ENCODE peak calls at places on chromosomes 5 and 9, in eight cellular contexts. I is right lobe of liver, Y is BJ, B is A549, U is thoracic aorta, M is choroid plexus epithelial cell, A is kidney epithelial cell, J is cardiac muscle cell. Q is an unnamed sample.
A peak's percentile ranks its signal among the peaks of the same experiment; 100 is the strongest.

GRCh38 chr5:97044057-97044456 is 98.4 kb downstream of the LIX1 start:
- DNase-seq in I (peak; percentile 28), Y (no peak), B (no peak), U (no peak), M (peak; percentile 41), A (no peak), J (peak; percentile 59), Q (no peak)

GRCh38 chr5:14343376-14343775 is 200.2 kb downstream of the TRIO start:
- DNase-seq in I (no peak), Y (no peak), B (no peak), U (no peak), M (no peak), A (no peak), J (no peak), Q (no peak)

GRCh38 chr5:143543358-143544255 is 140.1 kb upstream of the NR3C1 start:
- DNase-seq in I (no peak), Y (no peak), B (peak; percentile 27), U (no peak), M (peak; percentile 59), A (no peak), J (no peak), Q (no peak)

GRCh38 chr9:6239048-6239461 is 23.4 kb downstream of the IL33 start:
- DNase-seq in I (no peak), Y (no peak), B (no peak), U (no peak), M (peak; percentile 48), A (no peak), J (no peak), Q (no peak)

GRCh38 chr9:111483419-111483861 is 743 bp downstream of the ECPAS start:
- DNase-seq in I (no peak), Y (no peak), B (no peak), U (no peak), M (no peak), A (no peak), J (peak; percentile 73), Q (no peak)

GRCh38 chr9:76419782-76420380 is 25.7 kb upstream of the RFK start:
- DNase-seq in I (no peak), Y (no peak), B (peak; percentile 43), U (no peak), M (peak; percentile 44), A (no peak), J (peak; percentile 23), Q (no peak)

GRCh38 chr9:93967020-93967803 is 12.1 kb upstream of the BARX1 start:
- DNase-seq in I (no peak), Y (no peak), B (no peak), U (no peak), M (no peak), A (no peak), J (no peak), Q (no peak)

GRCh38 chr9:96130970-96131369 is 171.0 kb downstream of the HSD17B3 start:
- DNase-seq in I (no peak), Y (no peak), B (no peak), U (no peak), M (no peak), A (no peak), J (no peak), Q (no peak)

GRCh38 chr5:45060686-45061085 is 251.9 kb downstream of the MRPS30 start:
- DNase-seq in I (no peak), Y (no peak), B (no peak), U (no peak), M (no peak), A (no peak), J (no peak), Q (no peak)

GRCh38 chr5:157431544-157432200 is 28.3 kb upstream of the NIPAL4 start:
- DNase-seq in I (no peak), Y (peak; percentile 31), B (peak; percentile 35), U (no peak), M (peak; percentile 82), A (no peak), J (peak; percentile 40), Q (no peak)

GRCh38 chr5:135322271-135322670 is 76.8 kb downstream of the MACROH2A1 start:
- DNase-seq in I (no peak), Y (no peak), B (no peak), U (no peak), M (no peak), A (no peak), J (no peak), Q (no peak)

GRCh38 chr5:31993182-31993961 is 180.7 kb downstream of the GOLPH3 start:
- DNase-seq in I (no peak), Y (peak; percentile 60), B (no peak), U (no peak), M (peak; percentile 83), A (peak; percentile 45), J (no peak), Q (no peak)

GRCh38 chr9:9102295-9102694 is 1302.7 kb upstream of the DMAC1 start:
- DNase-seq in I (no peak), Y (no peak), B (no peak), U (no peak), M (no peak), A (no peak), J (no peak), Q (no peak)

GRCh38 chr5:64612349-64612961 is 77.8 kb upstream of the SHISAL2B start:
- DNase-seq in I (no peak), Y (no peak), B (peak; percentile 7), U (no peak), M (peak; percentile 85), A (peak; percentile 23), J (peak; percentile 75), Q (no peak)

GRCh38 chr5:152051499-152052454 is 127.1 kb upstream of the GLRA1 start:
- DNase-seq in I (no peak), Y (no peak), B (no peak), U (no peak), M (no peak), A (no peak), J (no peak), Q (no peak)
- TF ChIP-seq CTCF in I (no peak), Y (no peak), B (no peak), U (no peak), M (no peak), A (no peak), J (no peak), Q (no peak)

DNA sequence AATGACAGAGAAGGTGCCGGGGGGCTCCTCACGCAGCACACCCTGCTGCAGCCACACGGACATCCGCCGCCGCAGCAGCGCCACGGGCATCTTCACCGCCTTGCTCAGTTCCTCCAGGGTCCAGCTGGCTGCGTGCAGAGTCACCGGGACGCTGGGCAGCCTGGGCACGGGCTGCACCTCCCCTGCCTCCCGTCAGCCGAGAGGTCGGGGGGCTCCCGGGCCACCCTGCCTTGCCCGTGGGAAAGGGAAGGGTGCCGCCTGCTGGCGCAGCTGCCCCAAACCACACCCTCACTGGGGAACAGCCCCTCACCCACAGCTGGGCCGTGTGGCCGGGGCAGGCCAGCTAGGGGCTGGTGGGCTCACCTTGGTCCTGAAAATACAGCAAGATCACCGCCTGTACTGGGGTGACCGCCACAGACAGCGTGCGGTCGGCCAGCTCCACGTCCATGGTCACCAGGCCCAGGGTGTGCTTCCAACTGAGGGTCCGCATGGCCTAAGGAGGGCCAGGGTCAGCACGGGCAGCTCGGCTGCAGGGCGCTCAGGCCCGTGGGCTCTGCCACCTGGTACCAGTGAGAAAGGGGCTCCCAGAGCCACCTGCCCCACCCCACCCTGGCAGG is 3.6 kb upstream of the TMEM210 start:
- DNase-seq in I (no peak), Y (no peak), B (no peak), U (no peak), M (no peak), A (no peak), J (no peak), Q (no peak)
- TF ChIP-seq CTCF in I (no peak), Y (no peak), B (no peak), U (no peak), M (peak; percentile 39), A (peak; percentile 37), J (peak; percentile 4), Q (peak; percentile 7)

GRCh38 chr5:10892135-10892910 is 131.3 kb upstream of the DAP start:
- DNase-seq in I (no peak), Y (peak; percentile 38), B (no peak), U (no peak), M (no peak), A (no peak), J (no peak), Q (no peak)
- TF ChIP-seq CTCF in I (no peak), Y (no peak), B (no peak), U (no peak), M (no peak), A (no peak), J (no peak), Q (no peak)

DNA sequence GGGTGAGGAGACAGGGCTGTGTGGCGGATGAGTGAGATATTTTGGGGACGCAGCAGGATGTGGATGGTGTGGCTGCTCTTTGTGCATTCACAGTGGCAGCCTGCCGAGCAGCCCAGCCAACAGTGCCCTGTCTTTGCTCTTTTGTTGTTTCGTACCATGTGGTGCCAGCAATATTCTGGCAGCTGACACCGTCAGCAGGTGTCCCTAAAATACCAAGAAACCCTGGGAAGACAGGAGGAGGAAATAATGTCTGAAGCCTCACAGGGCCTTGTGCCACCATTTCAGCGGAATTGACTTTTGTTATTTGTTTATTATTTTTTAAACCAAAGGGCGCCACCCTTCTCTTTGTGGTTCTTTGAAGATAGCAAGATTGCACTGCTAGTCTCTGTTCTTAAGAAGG is 141.4 kb downstream of the CCDC192 start:
- DNase-seq in I (no peak), Y (no peak), B (no peak), U (no peak), M (peak; percentile 41), A (no peak), J (no peak), Q (no peak)
- TF ChIP-seq CTCF in I (no peak), Y (no peak), B (no peak), U (no peak), M (no peak), A (no peak), J (no peak), Q (no peak)

DNA sequence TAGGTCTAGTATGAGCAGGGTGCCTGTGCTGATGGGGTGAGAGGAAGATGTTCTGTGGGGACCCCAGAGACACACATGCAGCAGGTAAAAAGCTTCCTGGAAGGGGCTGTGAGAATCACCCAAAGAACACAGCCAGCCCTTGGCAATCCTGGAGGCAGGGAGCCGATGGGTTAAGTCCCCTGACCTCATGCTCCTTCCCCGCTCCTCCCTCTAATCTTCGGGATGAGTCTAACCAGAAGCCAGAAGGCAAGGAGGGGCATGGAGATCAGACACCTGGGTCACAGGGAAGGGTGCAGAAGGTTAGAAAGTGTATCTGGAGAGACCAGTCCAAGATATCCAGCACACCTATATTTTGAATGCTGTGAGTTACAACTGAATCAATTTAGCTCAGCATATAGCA is 274.1 kb upstream of the PAPPA start:
- DNase-seq in I (no peak), Y (no peak), B (no peak), U (no peak), M (no peak), A (no peak), J (no peak), Q (no peak)
- TF ChIP-seq CTCF in I (no peak), Y (no peak), B (no peak), U (no peak), M (no peak), A (no peak), J (no peak), Q (no peak)

DNA sequence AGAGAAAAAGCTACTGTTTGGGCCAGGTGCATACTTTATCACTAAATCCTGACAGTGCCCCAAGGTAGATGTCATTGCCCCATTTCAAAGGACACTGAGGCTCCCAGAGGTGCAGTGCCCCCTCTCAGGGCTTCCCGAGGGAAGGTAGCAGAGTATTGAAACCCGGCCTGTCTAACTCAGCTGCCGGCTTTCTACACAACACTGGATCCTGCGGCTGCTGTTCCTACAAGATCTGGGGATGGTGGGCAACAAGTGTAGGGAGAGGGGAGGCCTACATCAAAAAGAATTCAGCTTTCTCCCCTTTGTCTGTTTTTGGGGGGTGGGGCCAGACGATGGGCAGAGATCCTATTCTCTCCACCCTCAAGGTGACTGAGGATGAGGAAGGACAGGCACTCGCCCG is 200.8 kb downstream of the DAB2IP start:
- DNase-seq in I (no peak), Y (no peak), B (no peak), U (no peak), M (no peak), A (no peak), J (no peak), Q (no peak)
- TF ChIP-seq CTCF in I (no peak), Y (no peak), B (no peak), U (no peak), M (no peak), A (no peak), J (no peak), Q (no peak)

Q was measured in progenitor cell of endocrine pancreas.